ENCODE peak calls at places on chromosomes 5 and 9, in nine cellular contexts. E, D, K, B, V, M, Z, C and F are unnamed samples.

GRCh38 chr9:128056887-128057723 is 10.0 kb downstream of the NAIF1 start:
- DNase-seq in E (no peak), D (no peak), K (no peak), B (no peak), V (peak), M (no peak), Z (peak), C (no peak), F (no peak)

GRCh38 chr5:7894860-7895259 is 25.9 kb downstream of the MTRR start:
- DNase-seq in E (no peak), D (no peak), K (no peak), B (no peak), V (no peak), M (no peak), Z (no peak), C (peak), F (no peak)

GRCh38 chr5:38994329-38994927 is 79.8 kb downstream of the RICTOR start:
- DNase-seq in E (peak), D (no peak), K (no peak), B (peak), V (peak), M (peak), Z (peak), C (peak), F (peak)

GRCh38 chr5:88806338-88806737 is 76.6 kb downstream of the MEF2C start:
- DNase-seq in E (no peak), D (no peak), K (no peak), B (no peak), V (no peak), M (no peak), Z (no peak), C (no peak), F (no peak)

GRCh38 chr9:127055745-127056402 is 66.6 kb downstream of the ANGPTL2 start:
- DNase-seq in E (no peak), D (no peak), K (no peak), B (no peak), V (no peak), M (no peak), Z (no peak), C (no peak), F (no peak)

GRCh38 chr5:109454726-109455505 is 45.1 kb upstream of the PJA2 start:
- DNase-seq in E (no peak), D (no peak), K (no peak), B (no peak), V (no peak), M (no peak), Z (no peak), C (no peak), F (no peak)

GRCh38 chr5:93582677-93583524 is at the start of gene NR2F1:
- DNase-seq in E (peak), D (peak), K (no peak), B (peak), V (peak), M (no peak), Z (peak), C (no peak), F (peak)

GRCh38 chr5:134111741-134112647 is 2.5 kb upstream of the TCF7 start:
- DNase-seq in E (no peak), D (no peak), K (no peak), B (no peak), V (no peak), M (no peak), Z (no peak), C (peak), F (peak)

GRCh38 chr9:17121264-17121663 is 13.6 kb upstream of the CNTLN start:
- DNase-seq in E (no peak), D (no peak), K (no peak), B (no peak), V (no peak), M (no peak), Z (peak), C (no peak), F (no peak)

GRCh38 chr5:79297661-79298060 is 61.7 kb downstream of the JMY start:
- DNase-seq in E (no peak), D (no peak), K (no peak), B (no peak), V (no peak), M (no peak), Z (no peak), C (no peak), F (no peak)

GRCh38 chr9:128469070-128469469 is 13.3 kb downstream of the ODF2 start:
- DNase-seq in E (no peak), D (no peak), K (no peak), B (no peak), V (no peak), M (no peak), Z (no peak), C (no peak), F (no peak)

GRCh38 chr9:121372563-121373400 is 2.7 kb upstream of the STOM start:
- DNase-seq in E (peak), D (no peak), K (no peak), B (no peak), V (peak), M (no peak), Z (no peak), C (no peak), F (peak)

GRCh38 chr9:134551657-134552348 is 89.8 kb upstream of the COL5A1 start:
- DNase-seq in E (peak), D (no peak), K (no peak), B (peak), V (no peak), M (no peak), Z (no peak), C (no peak), F (peak)

GRCh38 chr5:9437741-9438240 is 108.1 kb downstream of the SEMA5A start:
- DNase-seq in E (peak), D (no peak), K (no peak), B (no peak), V (no peak), M (no peak), Z (no peak), C (no peak), F (no peak)

GRCh38 chr9:696332-697090 is 145.0 kb upstream of the DMRT1 start:
- DNase-seq in E (peak), D (no peak), K (no peak), B (peak), V (no peak), M (no peak), Z (no peak), C (no peak), F (peak)

GRCh38 chr5:163453705-163454104 is 6.2 kb downstream of the NUDCD2 start:
- DNase-seq in E (no peak), D (no peak), K (no peak), B (no peak), V (no peak), M (no peak), Z (no peak), C (no peak), F (no peak)

GRCh38 chr9:89077519-89077918 is 86.3 kb downstream of the S1PR3 start:
- DNase-seq in E (no peak), D (no peak), K (no peak), B (no peak), V (no peak), M (no peak), Z (no peak), C (peak), F (peak)

GRCh38 chr5:57592236-57592635 is 109.6 kb upstream of the ACTBL2 start:
- DNase-seq in E (no peak), D (no peak), K (no peak), B (no peak), V (no peak), M (no peak), Z (no peak), C (no peak), F (no peak)

GRCh38 chr9:116697341-116697740 is 10.2 kb downstream of the TRIM32 start:
- DNase-seq in E (no peak), D (no peak), K (no peak), B (no peak), V (no peak), M (no peak), Z (no peak), C (no peak), F (no peak)

GRCh38 chr5:135545115-135545514 is 9.4 kb upstream of the NEUROG1 start:
- DNase-seq in E (no peak), D (no peak), K (no peak), B (no peak), V (no peak), M (no peak), Z (peak), C (no peak), F (no peak)

GRCh38 chr9:136347472-136348256 is 15.9 kb downstream of the DNLZ start:
- DNase-seq in E (no peak), D (no peak), K (no peak), B (no peak), V (no peak), M (no peak), Z (no peak), C (no peak), F (no peak)

GRCh38 chr5:94893404-94894145 is 275.1 kb downstream of the SLF1 start:
- DNase-seq in E (no peak), D (no peak), K (no peak), B (peak), V (no peak), M (no peak), Z (peak), C (no peak), F (no peak)

GRCh38 chr9:88007291-88007650 is 32.9 kb upstream of the CDK20 start:
- DNase-seq in E (no peak), D (no peak), K (no peak), B (no peak), V (no peak), M (peak), Z (no peak), C (peak), F (no peak)

GRCh38 chr5:33067291-33067690 is 356.2 kb downstream of the NPR3 start:
- DNase-seq in E (no peak), D (no peak), K (no peak), B (no peak), V (no peak), M (no peak), Z (no peak), C (no peak), F (no peak)

GRCh38 chr9:34158362-34158869 is 20.4 kb upstream of the UBAP1 start:
- DNase-seq in E (peak), D (no peak), K (no peak), B (no peak), V (peak), M (no peak), Z (no peak), C (no peak), F (peak)

GRCh38 chr9:134670851-134671281 is 29.3 kb downstream of the COL5A1 start:
- DNase-seq in E (no peak), D (no peak), K (no peak), B (no peak), V (no peak), M (no peak), Z (no peak), C (no peak), F (no peak)

GRCh38 chr5:1127991-1128785 is 16.3 kb upstream of the SLC12A7 start:
- DNase-seq in E (no peak), D (no peak), K (no peak), B (no peak), V (peak), M (no peak), Z (no peak), C (no peak), F (no peak)

GRCh38 chr5:89073045-89073444 is 190.1 kb upstream of the MEF2C start:
- DNase-seq in E (no peak), D (no peak), K (no peak), B (no peak), V (no peak), M (no peak), Z (no peak), C (no peak), F (no peak)

GRCh38 chr9:90219548-90220118 is 423.0 kb downstream of the DIRAS2 start:
- DNase-seq in E (no peak), D (no peak), K (no peak), B (no peak), V (peak), M (peak), Z (peak), C (peak), F (peak)

GRCh38 chr5:88556415-88556814 is 287.8 kb upstream of the TMEM161B start:
- DNase-seq in E (no peak), D (no peak), K (no peak), B (no peak), V (no peak), M (no peak), Z (peak), C (no peak), F (no peak)

GRCh38 chr5:167993771-167994170 is 297.7 kb upstream of the WWC1 start:
- DNase-seq in E (peak), D (no peak), K (no peak), B (no peak), V (no peak), M (no peak), Z (no peak), C (no peak), F (no peak)

GRCh38 chr9:116506685-116507084 is 180.4 kb upstream of the TRIM32 start:
- DNase-seq in E (no peak), D (no peak), K (no peak), B (no peak), V (no peak), M (no peak), Z (no peak), C (no peak), F (no peak)

GRCh38 chr9:3240651-3241268 is 285.0 kb downstream of the RFX3 start:
- DNase-seq in E (no peak), D (peak), K (peak), B (peak), V (peak), M (peak), Z (peak), C (peak), F (peak)

GRCh38 chr9:68894502-68894901 is 119.4 kb downstream of the PRKACG start:
- DNase-seq in E (no peak), D (no peak), K (no peak), B (no peak), V (peak), M (peak), Z (no peak), C (no peak), F (peak)